ENCODE peak calls at places on chromosomes 6 and 20, in ten cellular contexts. X is kidney glomerular epithelial cell; Z is hippocampal formation; V is type B pancreatic cell; U is fibroblast of lung; F is T-helper 2 cell; L is stimulated activated CD4-positive, alpha-beta T cell treated with anti-CD3 and anti-CD28 coated beads, Interleukin-2, amount 100 ng/mL, for 48 hours; A is CD8-positive, alpha-beta memory T cell; B is ELR; D is SHP77 treated with DMSO at 0.1 percent for 48 hours. G is an unnamed sample.

GRCh38 chr20:39117486-39117885 is 155.3 kb downstream of the DHX35 start:
- DNase-seq in X (peak; percentile 50), Z (no peak), V (no peak), U (peak; percentile 41), F (no peak), L (no peak), A (no peak), B (peak; percentile 88), D (no peak), G (no peak)

GRCh38 chr20:47392721-47393073 is 36.2 kb upstream of the ZMYND8 start:
- DNase-seq in X (no peak), Z (no peak), V (no peak), U (no peak), F (no peak), L (no peak), A (no peak), B (peak; percentile 95), D (no peak), G (no peak)

GRCh38 chr20:60036346-60037119 is 78.3 kb downstream of the CDH26 start:
- DNase-seq in X (no peak), Z (no peak), V (no peak), U (no peak), F (no peak), L (no peak), A (no peak), B (no peak), D (no peak), G (no peak)

GRCh38 chr20:43534016-43534415 is 24.8 kb upstream of the SGK2 start:
- DNase-seq in X (no peak), Z (no peak), V (no peak), U (no peak), F (no peak), L (no peak), A (no peak), B (no peak), D (no peak), G (no peak)

GRCh38 chr6:156068870-156069269 is 613.2 kb upstream of the NOX3 start:
- DNase-seq in X (no peak), Z (no peak), V (no peak), U (peak; percentile 2), F (peak; percentile 41), L (no peak), A (no peak), B (no peak), D (no peak), G (no peak)

GRCh38 chr6:72966628-72967280 is 258.5 kb downstream of the KHDC1L start:
- DNase-seq in X (no peak), Z (no peak), V (no peak), U (no peak), F (no peak), L (no peak), A (no peak), B (peak; percentile 47), D (no peak), G (no peak)

GRCh38 chr6:33314515-33314942 is 651 bp upstream of the TAPBP start:
- DNase-seq in X (peak; percentile 86), Z (no peak), V (no peak), U (peak; percentile 73), F (peak; percentile 87), L (peak; percentile 45), A (peak; percentile 65), B (peak; percentile 84), D (no peak), G (peak; percentile 14)

GRCh38 chr20:2387180-2387577 is 6.5 kb downstream of the TGM6 start:
- DNase-seq in X (no peak), Z (no peak), V (no peak), U (peak; percentile 26), F (peak; percentile 73), L (peak; percentile 41), A (no peak), B (peak; percentile 41), D (no peak), G (no peak)

GRCh38 chr6:20548264-20548663 is 14.0 kb downstream of the CDKAL1 start:
- DNase-seq in X (no peak), Z (no peak), V (no peak), U (no peak), F (no peak), L (no peak), A (no peak), B (no peak), D (no peak), G (no peak)

GRCh38 chr6:14129572-14129971 is 12.0 kb downstream of the CD83 start:
- DNase-seq in X (peak; percentile 56), Z (peak; percentile 67), V (no peak), U (peak; percentile 82), F (peak; percentile 61), L (no peak), A (no peak), B (peak; percentile 70), D (no peak), G (peak; percentile 11)

GRCh38 chr6:121498481-121499276 is 63.2 kb downstream of the GJA1 start:
- DNase-seq in X (peak; percentile 82), Z (no peak), V (no peak), U (no peak), F (no peak), L (no peak), A (no peak), B (no peak), D (no peak), G (no peak)

GRCh38 chr20:54092021-54092420 is 21.6 kb upstream of the BCAS1 start:
- DNase-seq in X (no peak), Z (no peak), V (no peak), U (no peak), F (no peak), L (no peak), A (no peak), B (no peak), D (no peak), G (no peak)

GRCh38 chr20:21109144-21109543 is 3.0 kb upstream of the LINC00237 start:
- DNase-seq in X (no peak), Z (no peak), V (no peak), U (no peak), F (no peak), L (no peak), A (no peak), B (peak; percentile 27), D (no peak), G (no peak)

GRCh38 chr6:114735118-114735730 is 392.4 kb upstream of the HS3ST5 start:
- DNase-seq in X (peak; percentile 5), Z (no peak), V (no peak), U (no peak), F (no peak), L (no peak), A (no peak), B (no peak), D (no peak), G (no peak)

GRCh38 chr20:20839771-20840170 is 127.3 kb upstream of the RALGAPA2 start:
- DNase-seq in X (no peak), Z (no peak), V (no peak), U (no peak), F (no peak), L (no peak), A (no peak), B (no peak), D (no peak), G (no peak)

GRCh38 chr6:1686117-1687098 is 76.7 kb downstream of the FOXC1 start:
- DNase-seq in X (peak; percentile 54), Z (no peak), V (no peak), U (peak; percentile 93), F (no peak), L (no peak), A (no peak), B (peak; percentile 91), D (peak; percentile 36), G (no peak)

GRCh38 chr6:111614833-111615582 is 9.3 kb upstream of the TRAF3IP2 start:
- DNase-seq in X (no peak), Z (no peak), V (no peak), U (no peak), F (no peak), L (no peak), A (no peak), B (no peak), D (peak; percentile 71), G (no peak)

GRCh38 chr6:162973975-162974374 is 246.2 kb downstream of the PACRG start:
- DNase-seq in X (no peak), Z (peak; percentile 20), V (no peak), U (peak; percentile 49), F (no peak), L (no peak), A (no peak), B (no peak), D (no peak), G (no peak)

GRCh38 chr6:7671581-7671980 is 54.3 kb upstream of the BMP6 start:
- DNase-seq in X (no peak), Z (no peak), V (no peak), U (peak; percentile 8), F (no peak), L (no peak), A (no peak), B (no peak), D (no peak), G (no peak)

GRCh38 chr6:3919130-3919628 is 70.0 kb downstream of the FAM50B start:
- DNase-seq in X (peak; percentile 57), Z (no peak), V (no peak), U (peak; percentile 19), F (no peak), L (no peak), A (no peak), B (peak; percentile 71), D (no peak), G (no peak)

GRCh38 chr6:158793432-158793831 is 25.7 kb downstream of the EZR start:
- DNase-seq in X (no peak), Z (no peak), V (no peak), U (peak; percentile 69), F (peak; percentile 60), L (no peak), A (no peak), B (peak; percentile 73), D (no peak), G (no peak)

GRCh38 chr6:34549056-34549803 is 6.9 kb downstream of the SPDEF start:
- DNase-seq in X (no peak), Z (no peak), V (no peak), U (no peak), F (no peak), L (no peak), A (no peak), B (no peak), D (no peak), G (no peak)

GRCh38 chr6:139568157-139568955 is 193.9 kb upstream of the CITED2 start:
- DNase-seq in X (peak; percentile 90), Z (no peak), V (no peak), U (no peak), F (no peak), L (no peak), A (no peak), B (no peak), D (no peak), G (no peak)

G was measured in hypothalamus.